ENCODE peak calls at places on chromosomes 11 and 22, in five cellular contexts. N, L, R, V and Q are unnamed samples.

GRCh38 chr11:72821221-72821919 is 7.2 kb downstream of the ATG16L2 start:
- DNase-seq in N (no peak), L (no peak), R (no peak), V (no peak), Q (no peak)

GRCh38 chr11:78061088-78061920 is 2.4 kb upstream of the THRSP start:
- DNase-seq in N (no peak), L (no peak), R (no peak), V (no peak), Q (no peak)

GRCh38 chr22:37996079-37996478 is 11.7 kb upstream of the SOX10 start:
- DNase-seq in N (no peak), L (no peak), R (no peak), V (no peak), Q (no peak)

GRCh38 chr11:75456596-75456995 is 23.6 kb upstream of the KLHL35 start:
- DNase-seq in N (no peak), L (no peak), R (no peak), V (no peak), Q (no peak)

GRCh38 chr11:75276696-75277095 is 36.1 kb downstream of the TPBGL start:
- DNase-seq in N (no peak), L (no peak), R (no peak), V (no peak), Q (no peak)

GRCh38 chr11:68142028-68142412 is 20.8 kb upstream of the CHKA start:
- DNase-seq in N (no peak), L (no peak), R (no peak), V (no peak), Q (no peak)

GRCh38 chr11:107473797-107474196 is 16.2 kb upstream of the CWF19L2 start:
- DNase-seq in N (no peak), L (no peak), R (no peak), V (no peak), Q (no peak)

GRCh38 chr11:13831707-13832106 is 130.8 kb upstream of the SPON1 start:
- DNase-seq in N (no peak), L (no peak), R (no peak), V (no peak), Q (no peak)

GRCh38 chr11:72962717-72963116 is 148.5 kb downstream of the ATG16L2 start:
- DNase-seq in N (no peak), L (no peak), R (no peak), V (no peak), Q (no peak)